ENCODE peak calls at places on chromosomes 7 and 10, in four cellular contexts. F is ACHN; E is glomerular endothelial cell; H is CD8-positive, alpha-beta memory T cell. T is an unnamed sample.

GRCh38 chr10:19819419-19820033 is 3.3 kb downstream of the PLXDC2 start:
- DNase-seq in F (peak; percentile 61), E (no peak), H (no peak), T (no peak)

GRCh38 chr10:112126901-112127300 is 56.7 kb downstream of the GPAM start:
- DNase-seq in F (no peak), E (no peak), H (no peak), T (no peak)

GRCh38 chr10:61139230-61139928 is 195.4 kb upstream of the RHOBTB1 start:
- DNase-seq in F (no peak), E (no peak), H (no peak), T (no peak)

GRCh38 chr10:61592581-61592980 is 70.1 kb upstream of the CABCOCO1 start:
- DNase-seq in F (peak; percentile 16), E (no peak), H (no peak), T (no peak)

GRCh38 chr7:29207469-29207868 is 12.9 kb downstream of the CHN2 start:
- DNase-seq in F (no peak), E (no peak), H (no peak), T (no peak)

GRCh38 chr10:93873427-93874115 is 20.2 kb upstream of the SLC35G1 start:
- DNase-seq in F (peak; percentile 11), E (no peak), H (no peak), T (no peak)

GRCh38 chr10:63976538-63976937 is 455.3 kb downstream of the REEP3 start:
- DNase-seq in F (peak; percentile 50), E (no peak), H (no peak), T (peak; percentile 49)

GRCh38 chr10:24128066-24128751 is 80.7 kb upstream of the KIAA1217 start:
- DNase-seq in F (no peak), E (no peak), H (no peak), T (no peak)

GRCh38 chr7:99106411-99106810 is 37.5 kb downstream of the SMURF1 start:
- DNase-seq in F (no peak), E (no peak), H (no peak), T (no peak)

GRCh38 chr10:7409732-7410168 is 1.1 kb downstream of the SFMBT2 start:
- DNase-seq in F (no peak), E (no peak), H (no peak), T (no peak)

GRCh38 chr10:62454696-62455451 is 80.7 kb downstream of the ZNF365 start:
- DNase-seq in F (peak; percentile 68), E (no peak), H (no peak), T (no peak)

GRCh38 chr10:120423350-120424197 is 33.5 kb upstream of the PLPP4 start:
- DNase-seq in F (peak; percentile 69), E (peak; percentile 71), H (no peak), T (peak; percentile 20)

GRCh38 chr7:66728571-66728970 is 12.0 kb upstream of the RABGEF1 start:
- DNase-seq in F (no peak), E (no peak), H (no peak), T (no peak)

GRCh38 chr7:136869991-136870798 is 1.7 kb downstream of the CHRM2 start:
- DNase-seq in F (no peak), E (no peak), H (no peak), T (no peak)

GRCh38 chr7:36275735-36276284 is 113.9 kb upstream of the ANLN start:
- DNase-seq in F (no peak), E (no peak), H (no peak), T (no peak)

GRCh38 chr10:72315611-72316385 is 38.9 kb downstream of the DNAJB12 start:
- DNase-seq in F (no peak), E (no peak), H (no peak), T (no peak)